ENCODE peak calls at places on chromosomes 11 and 22, in eight cellular contexts. H is cardiac muscle cell, F is fibroblast of pulmonary artery, B is A549, R is omental fat pad, L is GM23338, K is astrocyte of the spinal cord, Y is WTC11. I is an unnamed sample.

GRCh38 chr11:93032580-93032979 is 63.1 kb downstream of the MTNR1B start:
- DNase-seq in H (no peak), F (no peak), B (no peak), R (no peak), L (no peak), K (peak; percentile 38), Y (no peak), I (no peak)

GRCh38 chr11:117197516-117198456 is 1.4 kb upstream of the TAGLN start:
- DNase-seq in H (peak; percentile 79), F (peak; percentile 61), B (no peak), R (no peak), L (peak; percentile 87), K (no peak), Y (peak; percentile 86), I (no peak)

GRCh38 chr11:112589132-112589531 is 328.5 kb upstream of the PLET1 start:
- DNase-seq in H (no peak), F (no peak), B (no peak), R (no peak), L (no peak), K (no peak), Y (no peak), I (no peak)

GRCh38 chr11:76376746-76377558 is 4.0 kb downstream of the THAP12 start:
- DNase-seq in H (no peak), F (no peak), B (no peak), R (no peak), L (no peak), K (no peak), Y (no peak), I (no peak)

GRCh38 chr22:27588273-27588672 is 213.3 kb downstream of the MN1 start:
- DNase-seq in H (no peak), F (no peak), B (no peak), R (no peak), L (no peak), K (no peak), Y (no peak), I (no peak)

GRCh38 chr11:131658952-131659351 is 288.5 kb downstream of the NTM start:
- DNase-seq in H (no peak), F (no peak), B (no peak), R (no peak), L (no peak), K (no peak), Y (no peak), I (no peak)

GRCh38 chr22:20238567-20239062 is 29.5 kb downstream of the RTN4R start:
- DNase-seq in H (no peak), F (no peak), B (peak; percentile 74), R (no peak), L (peak; percentile 88), K (no peak), Y (peak; percentile 89), I (no peak)

GRCh38 chr11:122478986-122479385 is 176.5 kb upstream of the UBASH3B start:
- DNase-seq in H (peak; percentile 1), F (no peak), B (no peak), R (no peak), L (no peak), K (no peak), Y (no peak), I (no peak)

GRCh38 chr22:46574993-46575914 is 37.8 kb upstream of the CELSR1 start:
- DNase-seq in H (peak; percentile 36), F (peak; percentile 10), B (peak; percentile 32), R (no peak), L (peak; percentile 41), K (no peak), Y (peak; percentile 37), I (peak; percentile 16)

GRCh38 chr11:100849914-100850235 is 162.8 kb downstream of the ARHGAP42 start:
- DNase-seq in H (peak; percentile 9), F (peak; percentile 19), B (no peak), R (no peak), L (no peak), K (no peak), Y (no peak), I (no peak)

GRCh38 chr11:57425565-57426438 is 1.1 kb downstream of the SLC43A3 start:
- DNase-seq in H (peak; percentile 62), F (peak; percentile 28), B (no peak), R (no peak), L (no peak), K (no peak), Y (no peak), I (no peak)

GRCh38 chr22:20423636-20424511 is 13.8 kb downstream of the SCARF2 start:
- DNase-seq in H (no peak), F (no peak), B (no peak), R (no peak), L (no peak), K (no peak), Y (no peak), I (no peak)

GRCh38 chr22:24424001-24424900 is 3.1 kb upstream of the ADORA2A start:
- DNase-seq in H (no peak), F (no peak), B (no peak), R (no peak), L (peak; percentile 72), K (no peak), Y (peak; percentile 58), I (peak; percentile 52)

GRCh38 chr11:83502041-83502440 is 215.9 kb upstream of the CCDC90B start:
- DNase-seq in H (no peak), F (no peak), B (no peak), R (no peak), L (no peak), K (no peak), Y (no peak), I (no peak)

GRCh38 chr22:46280999-46281623 is 13.3 kb downstream of the TTC38 start:
- DNase-seq in H (no peak), F (no peak), B (no peak), R (no peak), L (peak; percentile 15), K (no peak), Y (no peak), I (no peak)

GRCh38 chr11:83472328-83472727 is 186.2 kb upstream of the CCDC90B start:
- DNase-seq in H (no peak), F (no peak), B (no peak), R (no peak), L (no peak), K (no peak), Y (no peak), I (no peak)

GRCh38 chr11:86374586-86374985 is at the start of gene CCDC81:
- DNase-seq in H (peak; percentile 55), F (peak; percentile 16), B (no peak), R (no peak), L (peak; percentile 95), K (peak; percentile 18), Y (peak; percentile 84), I (no peak)

GRCh38 chr22:50082197-50082715 is 3.0 kb downstream of the MLC1 start:
- DNase-seq in H (no peak), F (no peak), B (no peak), R (no peak), L (no peak), K (no peak), Y (no peak), I (no peak)

GRCh38 chr11:97990162-97990920 is 1030.4 kb upstream of the CNTN5 start:
- DNase-seq in H (peak; percentile 6), F (peak; percentile 37), B (no peak), R (no peak), L (no peak), K (peak; percentile 42), Y (no peak), I (no peak)

GRCh38 chr11:115164774-115165173 is 339.4 kb downstream of the CADM1 start:
- DNase-seq in H (no peak), F (no peak), B (no peak), R (no peak), L (peak; percentile 61), K (peak; percentile 5), Y (peak; percentile 43), I (no peak)

GRCh38 chr11:34910817-34911216 is 5.4 kb downstream of the APIP start:
- DNase-seq in H (no peak), F (no peak), B (no peak), R (no peak), L (no peak), K (no peak), Y (no peak), I (no peak)

GRCh38 chr11:31805629-31806185 is 5.4 kb downstream of the PAX6 start:
- DNase-seq in H (no peak), F (no peak), B (no peak), R (no peak), L (peak; percentile 80), K (no peak), Y (peak; percentile 70), I (no peak)

GRCh38 chr22:48004936-48005335 is 1242.5 kb downstream of the TBC1D22A start:
- DNase-seq in H (no peak), F (no peak), B (no peak), R (no peak), L (no peak), K (no peak), Y (no peak), I (no peak)

GRCh38 chr22:48004038-48004437 is 1241.6 kb downstream of the TBC1D22A start:
- DNase-seq in H (no peak), F (no peak), B (no peak), R (no peak), L (no peak), K (no peak), Y (peak; percentile 22), I (no peak)
- TF ChIP-seq CTCF in H (no peak), F (no peak), B (no peak), R (no peak), L (no peak), K (no peak), Y (no peak), I (no peak)

GRCh38 chr11:73359930-73360742 is 16.1 kb upstream of the RELT start:
- DNase-seq in H (peak; percentile 57), F (peak; percentile 53), B (peak; percentile 75), R (no peak), L (peak; percentile 78), K (peak; percentile 26), Y (peak; percentile 81), I (no peak)
- TF ChIP-seq CTCF in H (peak; percentile 39), F (peak; percentile 46), B (peak; percentile 49), R (no peak), L (peak; percentile 70), K (peak; percentile 60), Y (no peak), I (no peak)

GRCh38 chr11:72570893-72571741 is 103.1 kb downstream of the PDE2A start:
- DNase-seq in H (no peak), F (no peak), B (no peak), R (no peak), L (no peak), K (no peak), Y (no peak), I (no peak)
- TF ChIP-seq CTCF in H (no peak), F (no peak), B (no peak), R (no peak), L (no peak), K (no peak), Y (no peak), I (no peak)

GRCh38 chr11:42772886-42773285 is 538.9 kb upstream of the API5 start:
- DNase-seq in H (no peak), F (no peak), B (no peak), R (no peak), L (no peak), K (no peak), Y (no peak), I (no peak)

GRCh38 chr11:42768576-42768975 is 543.2 kb upstream of the API5 start:
- DNase-seq in H (no peak), F (no peak), B (no peak), R (no peak), L (no peak), K (no peak), Y (no peak), I (no peak)

GRCh38 chr11:42766191-42766590 is 545.6 kb upstream of the API5 start:
- DNase-seq in H (no peak), F (no peak), B (no peak), R (no peak), L (no peak), K (no peak), Y (no peak), I (no peak)

GRCh38 chr11:42764936-42765335 is 546.9 kb upstream of the API5 start:
- DNase-seq in H (no peak), F (no peak), B (no peak), R (no peak), L (no peak), K (no peak), Y (no peak), I (no peak)

GRCh38 chr11:42770444-42771065 is 541.2 kb upstream of the API5 start:
- DNase-seq in H (peak; percentile 15), F (peak; percentile 30), B (no peak), R (no peak), L (peak; percentile 48), K (no peak), Y (peak; percentile 33), I (no peak)
- TF ChIP-seq CTCF in H (peak; percentile 42), F (peak; percentile 50), B (peak; percentile 26), R (no peak), L (peak; percentile 76), K (peak; percentile 34), Y (peak; percentile 45), I (peak; percentile 67)